ENCODE peak calls at places on chromosomes 2 and 18, in five cellular contexts. One of them, this sample, is unnamed.

GRCh38 chr2:106990307-106990706 is 104.3 kb upstream of the ST6GAL2 start:
- DNase-seq in GM23248: peak; percentile 83
- DNase-seq in PC-3: peak; percentile 91
- DNase-seq in HCT116: no peak
- DNase-seq in neural progenitor cell: no peak
- DNase-seq in this sample: no peak

GRCh38 chr2:38075436-38076249 is at the start of gene CYP1B1:
- DNase-seq in GM23248: peak; percentile 61
- DNase-seq in PC-3: no peak
- DNase-seq in HCT116: no peak
- DNase-seq in neural progenitor cell: peak; percentile 29
- DNase-seq in this sample: no peak

GRCh38 chr2:218418717-218419458 is at the start of gene VIL1:
- DNase-seq in GM23248: no peak
- DNase-seq in PC-3: no peak
- DNase-seq in HCT116: no peak
- DNase-seq in neural progenitor cell: no peak
- DNase-seq in this sample: peak; percentile 92

GRCh38 chr2:191846787-191847620 is at the start of gene CAVIN2:
- DNase-seq in GM23248: peak; percentile 76
- DNase-seq in PC-3: peak; percentile 60
- DNase-seq in HCT116: no peak
- DNase-seq in neural progenitor cell: peak; percentile 7
- DNase-seq in this sample: peak; percentile 52

GRCh38 chr18:7728297-7728696 is 161.2 kb downstream of the PTPRM start:
- DNase-seq in GM23248: no peak
- DNase-seq in PC-3: no peak
- DNase-seq in HCT116: no peak
- DNase-seq in neural progenitor cell: no peak
- DNase-seq in this sample: no peak

GRCh38 chr2:6926071-6926732 is 9.0 kb downstream of the RNF144A start:
- DNase-seq in GM23248: no peak
- DNase-seq in PC-3: no peak
- DNase-seq in HCT116: no peak
- DNase-seq in neural progenitor cell: no peak
- DNase-seq in this sample: no peak

GRCh38 chr2:228401065-228401912 is 219.8 kb upstream of the SPHKAP start:
- DNase-seq in GM23248: no peak
- DNase-seq in PC-3: peak; percentile 67
- DNase-seq in HCT116: no peak
- DNase-seq in neural progenitor cell: no peak
- DNase-seq in this sample: no peak

GRCh38 chr2:27915874-27916273 is 25.3 kb downstream of the BABAM2 start:
- DNase-seq in GM23248: no peak
- DNase-seq in PC-3: peak; percentile 31
- DNase-seq in HCT116: no peak
- DNase-seq in neural progenitor cell: no peak
- DNase-seq in this sample: no peak

GRCh38 chr18:59469463-59470180 is 110.6 kb upstream of the LMAN1 start:
- DNase-seq in GM23248: no peak
- DNase-seq in PC-3: no peak
- DNase-seq in HCT116: no peak
- DNase-seq in neural progenitor cell: no peak
- DNase-seq in this sample: no peak

GRCh38 chr2:205405194-205405593 is 277.1 kb upstream of the NRP2 start:
- DNase-seq in GM23248: peak; percentile 30
- DNase-seq in PC-3: peak; percentile 78
- DNase-seq in HCT116: no peak
- DNase-seq in neural progenitor cell: no peak
- DNase-seq in this sample: no peak

GRCh38 chr2:67294218-67294617 is 102.9 kb upstream of the ETAA1 start:
- DNase-seq in GM23248: no peak
- DNase-seq in PC-3: no peak
- DNase-seq in HCT116: no peak
- DNase-seq in neural progenitor cell: no peak
- DNase-seq in this sample: no peak

GRCh38 chr2:134668821-134669220 is 50.0 kb downstream of the TMEM163 start:
- DNase-seq in GM23248: no peak
- DNase-seq in PC-3: no peak
- DNase-seq in HCT116: no peak
- DNase-seq in neural progenitor cell: no peak
- DNase-seq in this sample: no peak

GRCh38 chr18:50410008-50410407 is 35.2 kb downstream of the SKA1 start:
- DNase-seq in GM23248: no peak
- DNase-seq in PC-3: no peak
- DNase-seq in HCT116: no peak
- DNase-seq in neural progenitor cell: no peak
- DNase-seq in this sample: no peak

GRCh38 chr2:96962567-96963203 is 23.7 kb downstream of the FAM178B start:
- DNase-seq in GM23248: no peak
- DNase-seq in PC-3: no peak
- DNase-seq in HCT116: no peak
- DNase-seq in neural progenitor cell: no peak
- DNase-seq in this sample: no peak

GRCh38 chr2:6828299-6828584 is 37.5 kb downstream of the CMPK2 start:
- DNase-seq in GM23248: peak; percentile 66
- DNase-seq in PC-3: peak; percentile 46
- DNase-seq in HCT116: peak; percentile 16
- DNase-seq in neural progenitor cell: peak; percentile 62
- DNase-seq in this sample: peak; percentile 66

GRCh38 chr2:237201461-237202287 is 116.0 kb downstream of the COPS8 start:
- DNase-seq in GM23248: peak; percentile 95
- DNase-seq in PC-3: peak; percentile 96
- DNase-seq in HCT116: peak; percentile 73
- DNase-seq in neural progenitor cell: no peak
- DNase-seq in this sample: peak; percentile 73

GRCh38 chr18:30094556-30094955 is 948.0 kb downstream of the DSC3 start:
- DNase-seq in GM23248: peak; percentile 65
- DNase-seq in PC-3: peak; percentile 56
- DNase-seq in HCT116: no peak
- DNase-seq in neural progenitor cell: no peak
- DNase-seq in this sample: no peak

GRCh38 chr2:241811209-241811951 is 2.4 kb downstream of the NEU4 start:
- DNase-seq in GM23248: no peak
- DNase-seq in PC-3: no peak
- DNase-seq in HCT116: no peak
- DNase-seq in neural progenitor cell: no peak
- DNase-seq in this sample: no peak

GRCh38 chr2:96315400-96316071 is 9.6 kb upstream of the ITPRIPL1 start:
- DNase-seq in GM23248: peak; percentile 76
- DNase-seq in PC-3: peak; percentile 28
- DNase-seq in HCT116: no peak
- DNase-seq in neural progenitor cell: no peak
- DNase-seq in this sample: no peak

GRCh38 chr18:71001597-71001996 is 712.8 kb downstream of the SOCS6 start:
- DNase-seq in GM23248: no peak
- DNase-seq in PC-3: peak; percentile 24
- DNase-seq in HCT116: no peak
- DNase-seq in neural progenitor cell: no peak
- DNase-seq in this sample: no peak

GRCh38 chr2:119673796-119674195 is 5.2 kb upstream of the TMEM177 start:
- DNase-seq in GM23248: no peak
- DNase-seq in PC-3: no peak
- DNase-seq in HCT116: no peak
- DNase-seq in neural progenitor cell: no peak
- DNase-seq in this sample: no peak

GRCh38 chr2:104502904-104503303 is 351.0 kb upstream of the POU3F3 start:
- DNase-seq in GM23248: no peak
- DNase-seq in PC-3: no peak
- DNase-seq in HCT116: no peak
- DNase-seq in neural progenitor cell: peak; percentile 14
- DNase-seq in this sample: no peak

GRCh38 chr18:79553154-79553553 is 126.4 kb upstream of the CTDP1 start:
- DNase-seq in GM23248: no peak
- DNase-seq in PC-3: no peak
- DNase-seq in HCT116: no peak
- DNase-seq in neural progenitor cell: no peak
- DNase-seq in this sample: no peak

GRCh38 chr18:43661570-43661969 is 384.3 kb upstream of the SYT4 start:
- DNase-seq in GM23248: peak; percentile 71
- DNase-seq in PC-3: peak; percentile 64
- DNase-seq in HCT116: no peak
- DNase-seq in neural progenitor cell: peak; percentile 53
- DNase-seq in this sample: peak; percentile 41

GRCh38 chr2:159030674-159031380 is 62.4 kb downstream of the TANC1 start:
- DNase-seq in GM23248: peak; percentile 52
- DNase-seq in PC-3: peak; percentile 51
- DNase-seq in HCT116: peak; percentile 23
- DNase-seq in neural progenitor cell: peak; percentile 44
- DNase-seq in this sample: peak; percentile 63

GRCh38 chr2:95332036-95332435 is 34.9 kb downstream of the KCNIP3 start:
- DNase-seq in GM23248: no peak
- DNase-seq in PC-3: no peak
- DNase-seq in HCT116: no peak
- DNase-seq in neural progenitor cell: no peak
- DNase-seq in this sample: no peak

GRCh38 chr2:204470178-204470620 is 75.1 kb upstream of the PARD3B start:
- DNase-seq in GM23248: no peak
- DNase-seq in PC-3: no peak
- DNase-seq in HCT116: no peak
- DNase-seq in neural progenitor cell: no peak
- DNase-seq in this sample: no peak

GRCh38 chr2:51960846-51961335 is 929.0 kb upstream of the NRXN1 start:
- DNase-seq in GM23248: peak; percentile 8
- DNase-seq in PC-3: no peak
- DNase-seq in HCT116: no peak
- DNase-seq in neural progenitor cell: no peak
- DNase-seq in this sample: no peak

GRCh38 chr18:9466911-9467310 is 8.4 kb upstream of the RALBP1 start:
- DNase-seq in GM23248: peak; percentile 7
- DNase-seq in PC-3: no peak
- DNase-seq in HCT116: no peak
- DNase-seq in neural progenitor cell: no peak
- DNase-seq in this sample: no peak

GRCh38 chr18:23684515-23685197 is 4.6 kb upstream of the LAMA3 start:
- DNase-seq in GM23248: peak; percentile 77
- DNase-seq in PC-3: peak; percentile 92
- DNase-seq in HCT116: no peak
- DNase-seq in neural progenitor cell: no peak
- DNase-seq in this sample: no peak

GRCh38 chr2:205930209-205930608 is 155.8 kb downstream of the INO80D start:
- DNase-seq in GM23248: peak; percentile 12
- DNase-seq in PC-3: no peak
- DNase-seq in HCT116: no peak
- DNase-seq in neural progenitor cell: no peak
- DNase-seq in this sample: no peak

GRCh38 chr2:146540271-146540932 is 1304.4 kb upstream of the ACVR2A start:
- DNase-seq in GM23248: no peak
- DNase-seq in PC-3: no peak
- DNase-seq in HCT116: no peak
- DNase-seq in neural progenitor cell: peak; percentile 67
- DNase-seq in this sample: no peak
- TF ChIP-seq EZH2phosphoT487 in GM23248: no peak
- TF ChIP-seq EZH2phosphoT487 in PC-3: no peak
- TF ChIP-seq EZH2phosphoT487 in HCT116: no peak
- TF ChIP-seq EZH2phosphoT487 in neural progenitor cell: no peak
- TF ChIP-seq EZH2phosphoT487 in this sample: no peak

GRCh38 chr2:171956135-171956830 is 34.0 kb downstream of the HAT1 start:
- DNase-seq in GM23248: no peak
- DNase-seq in PC-3: no peak
- DNase-seq in HCT116: no peak
- DNase-seq in neural progenitor cell: no peak
- DNase-seq in this sample: no peak

GRCh38 chr2:171957061-171957460 is 34.8 kb downstream of the HAT1 start:
- DNase-seq in GM23248: peak; percentile 42
- DNase-seq in PC-3: peak; percentile 44
- DNase-seq in HCT116: no peak
- DNase-seq in neural progenitor cell: peak; percentile 9
- DNase-seq in this sample: no peak

GRCh38 chr2:171959998-171960397 is 37.7 kb downstream of the HAT1 start:
- DNase-seq in GM23248: no peak
- DNase-seq in PC-3: no peak
- DNase-seq in HCT116: no peak
- DNase-seq in neural progenitor cell: no peak
- DNase-seq in this sample: no peak

GRCh38 chr2:171960570-171960969 is 38.3 kb downstream of the HAT1 start:
- DNase-seq in GM23248: no peak
- DNase-seq in PC-3: no peak
- DNase-seq in HCT116: no peak
- DNase-seq in neural progenitor cell: no peak
- DNase-seq in this sample: no peak

DNA sequence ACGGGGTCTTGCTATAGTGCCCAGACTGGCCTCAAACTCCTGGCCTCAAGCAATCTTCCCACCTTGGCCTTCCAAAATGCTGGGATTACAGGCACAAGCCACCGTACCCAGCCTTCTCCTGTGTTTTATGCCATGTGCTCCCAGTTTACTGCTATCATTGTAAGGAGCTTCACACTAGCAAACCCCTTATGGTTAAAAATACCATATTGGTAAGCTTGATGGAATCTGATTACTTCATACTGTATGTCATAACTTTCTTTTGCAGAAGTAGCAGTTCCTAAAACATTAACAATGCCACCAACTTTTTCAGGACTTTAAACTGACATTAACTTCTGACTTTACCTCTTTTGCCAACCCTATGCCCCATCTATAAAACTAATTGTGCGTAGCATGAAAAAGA is 36.2 kb downstream of the HAT1 start:
- DNase-seq in GM23248: peak; percentile 78
- DNase-seq in PC-3: no peak
- DNase-seq in HCT116: no peak
- DNase-seq in neural progenitor cell: no peak
- DNase-seq in this sample: no peak
- H3K27ac ChIP-seq in GM23248: peak overlapping the region; percentile 34
- H3K27ac ChIP-seq in PC-3: no peak overlapping the region
- H3K27ac ChIP-seq in HCT116: no peak overlapping the region
- H3K27ac ChIP-seq in neural progenitor cell: no peak overlapping the region
- H3K27ac ChIP-seq in this sample: no peak overlapping the region

GRCh38 chr2:17388790-17389189 is 129.4 kb downstream of the RAD51AP2 start:
- DNase-seq in GM23248: peak; percentile 20
- DNase-seq in PC-3: no peak
- DNase-seq in HCT116: no peak
- DNase-seq in neural progenitor cell: no peak
- DNase-seq in this sample: no peak
- TF ChIP-seq EZH2phosphoT487 in GM23248: no peak
- TF ChIP-seq EZH2phosphoT487 in PC-3: no peak
- TF ChIP-seq EZH2phosphoT487 in HCT116: no peak
- TF ChIP-seq EZH2phosphoT487 in neural progenitor cell: no peak
- TF ChIP-seq EZH2phosphoT487 in this sample: no peak

GRCh38 chr2:128319773-128320608 is 1.3 kb upstream of the HS6ST1 start:
- DNase-seq in GM23248: no peak
- DNase-seq in PC-3: no peak
- DNase-seq in HCT116: no peak
- DNase-seq in neural progenitor cell: no peak
- DNase-seq in this sample: no peak

GRCh38 chr2:128320609-128321420 is 2.1 kb upstream of the HS6ST1 start:
- DNase-seq in GM23248: no peak
- DNase-seq in PC-3: no peak
- DNase-seq in HCT116: no peak
- DNase-seq in neural progenitor cell: no peak
- DNase-seq in this sample: no peak

GRCh38 chr2:128321421-128321775 is 2.7 kb upstream of the HS6ST1 start:
- DNase-seq in GM23248: no peak
- DNase-seq in PC-3: no peak
- DNase-seq in HCT116: no peak
- DNase-seq in neural progenitor cell: peak; percentile 35
- DNase-seq in this sample: no peak

GRCh38 chr2:128318776-128319456 is at the start of gene HS6ST1:
- DNase-seq in GM23248: peak; percentile 94
- DNase-seq in PC-3: peak; percentile 76
- DNase-seq in HCT116: peak; percentile 24
- DNase-seq in neural progenitor cell: peak; percentile 95
- DNase-seq in this sample: peak; percentile 94

GRCh38 chr2:128319457-128319772 is 747 bp upstream of the HS6ST1 start:
- DNase-seq in GM23248: no peak
- DNase-seq in PC-3: no peak
- DNase-seq in HCT116: no peak
- DNase-seq in neural progenitor cell: no peak
- DNase-seq in this sample: no peak
- H3K27ac ChIP-seq in GM23248: no peak overlapping the region
- H3K27ac ChIP-seq in PC-3: no peak overlapping the region
- H3K27ac ChIP-seq in HCT116: no peak overlapping the region
- H3K27ac ChIP-seq in neural progenitor cell: no peak overlapping the region
- H3K27ac ChIP-seq in this sample: peak overlapping the region; percentile 10